ENCODE peak calls at places on chromosome 22, in four cellular contexts. J, S, U and I are unnamed samples. For H3K27me3, the result is how much of the 10 kb centered on the place peaks cover.

GRCh38 chr22:39205344-39206021 is 39.3 kb downstream of the PDGFB start:
- DNase-seq in J (no peak), S (no peak), U (peak), I (peak)

GRCh38 chr22:28369849-28370248 is 309.8 kb downstream of the TTC28 start:
- DNase-seq in J (no peak), S (no peak), U (no peak), I (no peak)

GRCh38 chr22:29870574-29870973 is 12.4 kb upstream of the MTMR3 start:
- DNase-seq in J (no peak), S (no peak), U (no peak), I (no peak)

GRCh38 chr22:35930933-35931332 is 97.7 kb downstream of the RBFOX2 start:
- DNase-seq in J (no peak), S (peak), U (peak), I (peak)

GRCh38 chr22:41524809-41525449 is 19.3 kb downstream of the POLR3H start:
- DNase-seq in J (no peak), S (no peak), U (no peak), I (no peak)

GRCh38 chr22:37370306-37370979 is 56.8 kb downstream of the ELFN2 start:
- DNase-seq in J (peak), S (no peak), U (no peak), I (no peak)

GRCh38 chr22:25395915-25396314 is 168.6 kb upstream of the GRK3 start:
- DNase-seq in J (no peak), S (no peak), U (no peak), I (no peak)

GRCh38 chr22:28958611-28959010 is 75.2 kb downstream of the ZNRF3 start:
- DNase-seq in J (no peak), S (no peak), U (peak), I (peak)

GRCh38 chr22:39148727-39149535 is 3.5 kb downstream of the CBX7 start:
- DNase-seq in J (no peak), S (peak), U (no peak), I (peak)

GRCh38 chr22:23565288-23565941 is 14.7 kb downstream of the IGLL1 start:
- DNase-seq in J (no peak), S (peak), U (no peak), I (peak)

GRCh38 chr22:37118083-37118482 is 8.6 kb upstream of the TMPRSS6 start:
- DNase-seq in J (no peak), S (no peak), U (no peak), I (no peak)

DNA sequence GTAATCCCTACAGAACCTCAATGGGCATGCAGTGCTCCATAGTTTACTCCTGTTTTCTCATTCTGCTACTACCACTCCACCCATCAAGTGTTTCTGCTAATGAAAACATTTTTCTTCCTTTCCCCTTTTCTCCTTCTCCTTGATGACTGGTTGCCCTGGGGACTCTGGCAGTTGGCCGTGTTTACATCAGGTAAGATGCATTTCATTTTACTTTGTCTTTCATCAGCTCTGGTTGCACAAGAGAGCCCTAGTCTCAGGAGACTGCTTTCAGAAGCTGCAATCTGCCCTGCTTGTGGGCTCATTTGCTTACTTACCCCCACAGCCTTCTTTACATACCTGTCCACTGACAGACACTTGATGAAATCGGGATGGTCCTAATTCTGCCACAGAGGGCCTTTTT is 19.6 kb upstream of the LIMK2 start:
- DNase-seq in J (no peak), S (no peak), U (peak), I (peak)
- H3K27me3 ChIP-seq in J (under half), S (under half), U (under half), I (under half)

GRCh38 chr22:45211848-45212247 is 28.8 kb downstream of the KIAA0930 start:
- DNase-seq in J (no peak), S (no peak), U (no peak), I (no peak)
- H3K27ac ChIP-seq in J (peak), S (no peak), U (peak), I (peak)

GRCh38 chr22:40332319-40332781 is 13.9 kb upstream of the ADSL start:
- DNase-seq in J (no peak), S (no peak), U (peak), I (peak)
- H3K27me3 ChIP-seq in J (under half), S (under half), U (under half), I (under half)

GRCh38 chr22:42655693-42656092 is 6.5 kb upstream of the CYB5R3 start:
- DNase-seq in J (no peak), S (no peak), U (no peak), I (no peak)
- H3K27ac ChIP-seq in J (no peak), S (no peak), U (no peak), I (no peak)

GRCh38 chr22:46367707-46368191 is 32.2 kb downstream of the TRMU start:
- DNase-seq in J (peak), S (peak), U (peak), I (peak)

GRCh38 chr22:46368871-46369715 is 33.6 kb downstream of the TRMU start:
- DNase-seq in J (no peak), S (no peak), U (no peak), I (no peak)

GRCh38 chr22:46366801-46367706 is 31.5 kb downstream of the TRMU start:
- DNase-seq in J (no peak), S (no peak), U (no peak), I (no peak)

GRCh38 chr22:46369716-46370583 is 34.4 kb downstream of the TRMU start:
- DNase-seq in J (no peak), S (no peak), U (no peak), I (no peak)

GRCh38 chr22:46368422-46368821 is 32.9 kb downstream of the TRMU start:
- DNase-seq in J (no peak), S (no peak), U (no peak), I (no peak)
- H3K27me3 ChIP-seq in J (under half), S (under half), U (under half), I (under half)

GRCh38 chr22:50192056-50192824 is 6.5 kb downstream of the TRABD start:
- DNase-seq in J (no peak), S (no peak), U (peak), I (no peak)

GRCh38 chr22:50192825-50193204 is 7.1 kb downstream of the TRABD start:
- DNase-seq in J (no peak), S (no peak), U (no peak), I (no peak)

GRCh38 chr22:50189849-50190181 is 4.1 kb downstream of the TRABD start:
- DNase-seq in J (no peak), S (no peak), U (no peak), I (no peak)

GRCh38 chr22:50190182-50190951 is 4.7 kb downstream of the TRABD start:
- DNase-seq in J (peak), S (peak), U (no peak), I (peak)

DNA sequence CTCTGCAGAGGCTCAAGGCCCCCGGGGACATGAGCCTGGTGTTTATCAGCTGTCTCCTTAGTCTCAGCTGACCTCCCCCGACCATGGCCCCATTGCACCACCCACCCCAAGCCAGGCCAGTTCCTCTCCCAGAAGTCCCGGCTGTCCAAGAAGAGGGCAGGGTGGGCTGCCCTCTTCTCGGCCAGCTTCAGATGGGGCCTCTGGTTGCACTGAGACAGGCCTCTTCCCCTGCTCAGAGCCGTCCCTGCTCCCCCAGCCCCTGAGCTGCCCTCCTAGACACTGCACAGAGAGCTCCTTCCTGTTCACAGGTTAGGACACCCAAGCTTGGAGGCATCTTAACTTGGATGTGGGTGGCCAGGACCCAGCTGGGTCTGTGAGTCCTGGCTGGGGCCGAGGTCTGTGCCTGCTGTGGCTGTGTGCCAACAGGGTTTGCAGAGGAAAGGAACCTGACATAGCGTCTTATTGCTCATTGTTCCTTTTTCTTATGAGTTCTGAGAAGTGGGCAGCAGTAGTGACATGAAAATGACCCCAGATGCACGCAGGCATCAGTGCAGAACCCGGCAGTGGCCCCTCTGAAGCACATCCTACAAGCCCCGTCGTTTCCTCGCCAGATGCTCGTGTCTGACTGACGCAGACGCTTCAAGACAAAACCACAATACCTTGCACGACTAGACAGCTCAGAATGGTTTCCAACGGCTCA is 5.5 kb downstream of the TRABD start:
- DNase-seq in J (peak), S (no peak), U (no peak), I (no peak)
- H3K27ac ChIP-seq in J (peak), S (no peak), U (peak), I (peak)